ENCODE peak calls at places on chromosomes 12 and 14, in five cellular contexts. K is right cardiac atrium; R is KBM-7; Y is H7; F is stimulated activated CD8-positive, alpha-beta memory T cell treated with anti-CD3 and anti-CD28 coated beads, Interleukin-4, amount 100 ng/mL, for 24 hours. I is an unnamed sample.

GRCh38 chr14:37172024-37172869 is at the start of gene SLC25A21:
- DNase-seq in K (peak), R (no peak), Y (peak), F (no peak), I (no peak)

GRCh38 chr14:104138098-104138890 is at the start of gene KIF26A:
- DNase-seq in K (peak), R (peak), Y (peak), F (peak), I (no peak)

GRCh38 chr12:43294881-43295280 is 257.1 kb downstream of the ADAMTS20 start:
- DNase-seq in K (no peak), R (no peak), Y (no peak), F (no peak), I (no peak)

GRCh38 chr14:61498811-61499210 is 177.4 kb downstream of the PRKCH start:
- DNase-seq in K (no peak), R (no peak), Y (no peak), F (no peak), I (no peak)

GRCh38 chr14:104517867-104518266 is 61.7 kb upstream of the C14orf180 start:
- DNase-seq in K (no peak), R (no peak), Y (no peak), F (no peak), I (no peak)

GRCh38 chr12:96343347-96343954 is 56.8 kb downstream of the CDK17 start:
- DNase-seq in K (no peak), R (peak), Y (no peak), F (no peak), I (no peak)

GRCh38 chr12:11663128-11663527 is 13.7 kb downstream of the ETV6 start:
- DNase-seq in K (no peak), R (no peak), Y (no peak), F (no peak), I (no peak)

GRCh38 chr12:49092816-49093406 is 1.7 kb downstream of the DHH start:
- DNase-seq in K (no peak), R (no peak), Y (no peak), F (no peak), I (no peak)

GRCh38 chr14:30507209-30507608 is 51.7 kb upstream of the G2E3 start:
- DNase-seq in K (no peak), R (peak), Y (no peak), F (no peak), I (no peak)

GRCh38 chr12:107328442-107329133 is 235.2 kb upstream of the CRY1 start:
- DNase-seq in K (peak), R (peak), Y (no peak), F (no peak), I (no peak)

GRCh38 chr14:36662543-36663403 is 1.1 kb downstream of the PAX9 start:
- DNase-seq in K (no peak), R (no peak), Y (peak), F (no peak), I (no peak)

GRCh38 chr12:2266666-2267623 is 214.2 kb downstream of the CACNA1C start:
- DNase-seq in K (no peak), R (no peak), Y (no peak), F (no peak), I (no peak)

GRCh38 chr14:104665663-104666522 is 23.5 kb upstream of the INF2 start:
- DNase-seq in K (peak), R (no peak), Y (peak), F (no peak), I (peak)

GRCh38 chr12:20436367-20436766 is 68.0 kb downstream of the PDE3A start:
- DNase-seq in K (no peak), R (no peak), Y (no peak), F (no peak), I (no peak)

GRCh38 chr12:57772429-57773322 is at the start of gene EEF1AKMT3:
- DNase-seq in K (peak), R (no peak), Y (peak), F (no peak), I (peak)

GRCh38 chr14:21244546-21244945 is 24.7 kb downstream of the HNRNPC start:
- DNase-seq in K (no peak), R (no peak), Y (no peak), F (no peak), I (no peak)

I was measured in Karpas-422.